ENCODE peak calls at places on chromosomes 13 and 19, in eight cellular contexts. I is transverse colon, E is tibial nerve, U is suprapubic skin, R is heart left ventricle, B is uterus, N is endothelial cell of umbilical vein, W is body of pancreas. J is an unnamed sample.

GRCh38 chr19:30068528-30069395 is 126.7 kb downstream of the URI1 start:
- DNase-seq in U (peak), B (no peak), E (no peak), I (no peak), N (no peak), R (no peak), W (no peak), J (no peak)

GRCh38 chr13:78732445-78733017 is 73.6 kb upstream of the OBI1 start:
- DNase-seq in I (no peak), W (no peak), N (no peak), B (no peak), R (no peak), E (no peak), U (no peak), J (no peak)

GRCh38 chr13:40982772-40983171 is 36.3 kb downstream of the ELF1 start:
- DNase-seq in I (peak), N (peak), B (no peak), E (peak), R (peak), U (no peak), W (no peak), J (no peak)

GRCh38 chr13:46712524-46712923 is 84.4 kb downstream of the ESD start:
- DNase-seq in N (no peak), E (no peak), U (no peak), B (no peak), W (no peak), R (no peak), I (no peak), J (no peak)

GRCh38 chr13:79392882-79393563 is 13.0 kb downstream of the RBM26 start:
- DNase-seq in I (no peak), R (no peak), N (peak), W (no peak), E (no peak), U (no peak), B (no peak), J (no peak)

GRCh38 chr13:32195713-32196112 is 119.5 kb downstream of the ZAR1L start:
- DNase-seq in B (no peak), W (no peak), E (no peak), I (no peak), U (no peak), N (no peak), R (no peak), J (no peak)

GRCh38 chr13:49113526-49114286 is 106.4 kb upstream of the MLNR start:
- DNase-seq in E (no peak), N (peak), U (no peak), B (no peak), I (no peak), W (no peak), R (no peak), J (no peak)

GRCh38 chr13:47213057-47213456 is 316.2 kb upstream of the HTR2A start:
- DNase-seq in I (no peak), N (no peak), W (no peak), B (no peak), E (no peak), U (no peak), R (no peak), J (no peak)

GRCh38 chr19:42081584-42082258 is 5.8 kb downstream of the ZNF574 start:
- DNase-seq in W (no peak), U (no peak), E (no peak), N (peak), R (no peak), B (no peak), I (no peak), J (no peak)

GRCh38 chr13:82938644-82939043 is 943.6 kb downstream of the SLITRK1 start:
- DNase-seq in I (no peak), W (no peak), U (peak), B (no peak), R (no peak), N (no peak), E (no peak), J (no peak)

GRCh38 chr19:8361921-8362793 is 1.8 kb upstream of the ANGPTL4 start:
- DNase-seq in R (peak), W (peak), E (peak), I (peak), B (peak), N (peak), U (peak), J (peak)

GRCh38 chr13:79749985-79750551 is 269.1 kb downstream of the NDFIP2 start:
- DNase-seq in R (peak), I (peak), U (no peak), N (peak), B (peak), E (peak), W (peak), J (peak)

GRCh38 chr13:113602291-113602970 is 17.9 kb downstream of the TFDP1 start:
- DNase-seq in U (no peak), E (no peak), R (no peak), B (no peak), W (no peak), I (no peak), N (no peak), J (no peak)

GRCh38 chr13:49652691-49653305 is 24.5 kb downstream of the ARL11 start:
- DNase-seq in B (no peak), N (peak), E (peak), U (no peak), I (peak), R (no peak), W (peak), J (no peak)

GRCh38 chr19:12484011-12484370 is 625 bp downstream of the ZNF709 start:
- DNase-seq in R (no peak), B (no peak), U (no peak), E (no peak), W (no peak), N (no peak), I (no peak), J (no peak)

GRCh38 chr19:11257827-11258380 is 4.4 kb downstream of the DOCK6 start:
- DNase-seq in I (no peak), B (no peak), U (no peak), E (no peak), W (no peak), N (no peak), R (no peak), J (no peak)

GRCh38 chr19:18488403-18488723 is 33.5 kb downstream of the ELL start:
- DNase-seq in B (no peak), I (no peak), N (no peak), R (no peak), E (no peak), U (no peak), W (no peak), J (no peak)

GRCh38 chr19:40599331-40600085 is 1.7 kb upstream of the LTBP4 start:
- DNase-seq in E (no peak), N (no peak), W (no peak), U (no peak), R (peak), I (no peak), B (peak), J (no peak)

GRCh38 chr13:25241007-25241406 is 46.3 kb downstream of the MTMR6 start:
- DNase-seq in W (no peak), B (no peak), I (no peak), U (no peak), E (no peak), N (no peak), R (no peak), J (no peak)

GRCh38 chr13:64305246-64305645 is 2889.6 kb upstream of the PCDH20 start:
- DNase-seq in N (no peak), B (no peak), R (no peak), U (no peak), E (no peak), I (no peak), W (no peak), J (no peak)

GRCh38 chr13:113393572-113394503 is 29.9 kb upstream of the GRTP1 start:
- DNase-seq in U (peak), N (peak), B (peak), R (peak), W (peak), E (peak), I (peak), J (peak)

GRCh38 chr13:95254341-95254740 is 46.9 kb downstream of the ABCC4 start:
- DNase-seq in R (no peak), I (no peak), N (peak), W (no peak), E (no peak), B (no peak), U (no peak), J (peak)

GRCh38 chr13:99103536-99103935 is 97.1 kb upstream of the UBAC2 start:
- DNase-seq in N (no peak), R (no peak), U (no peak), E (no peak), B (no peak), W (no peak), I (no peak), J (no peak)

GRCh38 chr13:33058816-33059215 is 42.6 kb downstream of the KL start:
- DNase-seq in N (no peak), W (no peak), B (no peak), E (no peak), U (no peak), I (no peak), R (no peak), J (no peak)

GRCh38 chr13:51823351-51823750 is 19.4 kb upstream of the DHRS12 start:
- DNase-seq in W (no peak), B (no peak), R (no peak), U (no peak), I (no peak), E (no peak), N (no peak), J (no peak)

GRCh38 chr13:99998261-99998660 is 16.7 kb downstream of the ZIC2 start:
- DNase-seq in E (no peak), R (no peak), I (no peak), W (no peak), N (no peak), U (no peak), B (no peak), J (peak)

GRCh38 chr13:19587635-19588300 is 26.4 kb upstream of the TPTE2 start:
- DNase-seq in E (peak), N (peak), U (no peak), I (no peak), B (no peak), W (no peak), R (no peak), J (peak)

GRCh38 chr19:29497241-29497640 is 28.6 kb upstream of the VSTM2B start:
- DNase-seq in U (no peak), W (no peak), I (no peak), E (no peak), N (no peak), R (no peak), B (no peak), J (peak)

GRCh38 chr19:4051175-4052101 is 15.3 kb downstream of the ZBTB7A start:
- DNase-seq in B (no peak), N (no peak), U (no peak), W (no peak), E (no peak), I (peak), R (no peak), J (no peak)

GRCh38 chr13:88925954-88926353 is 1254.8 kb downstream of the SLITRK5 start:
- DNase-seq in N (no peak), B (no peak), I (no peak), W (no peak), R (peak), U (no peak), E (no peak), J (no peak)

GRCh38 chr13:98930014-98930625 is 47.7 kb downstream of the DOCK9 start:
- DNase-seq in W (no peak), R (no peak), N (peak), E (no peak), I (no peak), B (no peak), U (no peak), J (no peak)

GRCh38 chr19:43765109-43765876 is 10.5 kb upstream of the SMG9 start:
- DNase-seq in E (peak), U (no peak), N (peak), W (no peak), I (peak), B (peak), R (no peak), J (peak)

GRCh38 chr13:106349080-106349841 is 186.2 kb downstream of the EFNB2 start:
- DNase-seq in B (no peak), E (no peak), R (no peak), N (peak), I (peak), U (no peak), W (no peak), J (no peak)

GRCh38 chr13:36131215-36131930 is at the start of gene DCLK1:
- DNase-seq in B (peak), W (peak), N (no peak), U (peak), I (peak), E (peak), R (peak), J (peak)

GRCh38 chr13:28716511-28716910 is 2.3 kb downstream of the SLC46A3 start:
- DNase-seq in E (no peak), U (no peak), R (peak), N (peak), I (peak), W (peak), B (peak), J (no peak)

GRCh38 chr19:11191273-11191755 is 6.0 kb downstream of the KANK2 start:
- DNase-seq in W (no peak), I (peak), B (peak), R (peak), U (peak), N (peak), E (peak), J (peak)

GRCh38 chr13:52158629-52159158 is 703 bp downstream of the NEK3 start:
- DNase-seq in B (peak), R (peak), N (peak), I (peak), W (no peak), U (peak), E (peak), J (peak)

GRCh38 chr13:113058988-113059850 is 46.4 kb upstream of the F7 start:
- DNase-seq in W (no peak), I (no peak), E (no peak), R (peak), N (no peak), B (no peak), U (peak), J (no peak)

GRCh38 chr13:36819811-36820140 is 754 bp downstream of the RFXAP start:
- DNase-seq in R (no peak), B (no peak), E (no peak), U (no peak), N (no peak), I (no peak), W (no peak), J (no peak)

GRCh38 chr19:2110822-2111221 is 14.1 kb downstream of the IZUMO4 start:
- DNase-seq in B (no peak), R (no peak), N (no peak), E (no peak), I (no peak), W (no peak), U (no peak), J (no peak)
- TF ChIP-seq POLR2A in B (no peak), R (no peak), N (no peak), E (no peak), I (no peak), W (no peak), U (no peak), J (no peak)

DNA sequence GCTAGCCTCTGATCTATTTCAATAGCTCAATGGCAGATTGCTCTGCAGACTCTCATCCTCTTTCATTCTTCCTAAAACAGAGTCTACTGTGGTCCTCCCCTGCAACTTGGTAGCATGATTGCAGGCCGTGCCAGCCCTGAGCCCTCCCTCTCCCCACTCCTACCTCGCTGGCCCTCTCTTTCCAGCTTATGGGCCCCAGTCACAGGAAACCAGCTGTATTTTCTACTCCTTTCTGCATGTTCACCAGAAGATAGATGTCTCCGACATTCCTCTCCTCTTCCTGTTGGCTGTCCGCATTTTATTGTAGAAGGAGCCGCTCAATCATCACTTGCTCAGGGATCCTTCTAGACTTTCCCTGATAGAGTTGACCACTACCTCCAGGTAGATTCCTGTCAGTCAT is 50.2 kb downstream of the SERP2 start:
- DNase-seq in E (no peak), B (no peak), N (no peak), U (no peak), W (no peak), R (no peak), I (no peak), J (no peak)
- H3K4me3 ChIP-seq in E (no peak), B (no peak), N (no peak), U (no peak), W (no peak), R (no peak), I (no peak), J (no peak)

DNA sequence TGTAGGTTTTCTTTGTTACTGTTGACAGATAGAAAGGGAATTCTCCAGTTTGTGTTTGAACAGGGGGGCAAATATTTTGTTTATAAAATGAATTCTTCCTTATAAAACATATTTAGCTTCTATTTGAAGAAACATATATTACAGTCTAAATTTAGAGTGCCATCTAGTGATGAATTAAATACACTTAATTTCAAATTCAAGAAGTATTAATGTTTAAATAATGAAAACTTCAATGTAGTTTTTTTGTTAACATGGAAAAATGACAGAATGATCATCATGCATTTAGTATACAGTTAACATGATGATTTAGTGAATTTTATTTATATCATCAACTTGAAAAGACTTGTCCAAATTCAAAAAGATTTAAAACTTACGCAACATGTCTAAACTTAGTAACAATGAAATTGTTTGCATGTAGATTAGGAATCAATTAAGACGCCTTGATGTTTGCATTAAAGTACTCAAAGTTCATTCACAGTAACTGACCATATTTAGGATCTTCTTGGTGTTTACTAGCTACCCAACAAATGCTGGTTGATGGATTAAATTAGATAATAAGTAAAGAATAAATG is 765.9 kb upstream of the SLITRK1 start:
- DNase-seq in U (no peak), I (no peak), W (no peak), N (no peak), R (no peak), E (no peak), B (no peak), J (no peak)
- TF ChIP-seq CTCF in U (no peak), I (no peak), W (no peak), N (no peak), R (peak), E (no peak), B (no peak), J (no peak)

DNA sequence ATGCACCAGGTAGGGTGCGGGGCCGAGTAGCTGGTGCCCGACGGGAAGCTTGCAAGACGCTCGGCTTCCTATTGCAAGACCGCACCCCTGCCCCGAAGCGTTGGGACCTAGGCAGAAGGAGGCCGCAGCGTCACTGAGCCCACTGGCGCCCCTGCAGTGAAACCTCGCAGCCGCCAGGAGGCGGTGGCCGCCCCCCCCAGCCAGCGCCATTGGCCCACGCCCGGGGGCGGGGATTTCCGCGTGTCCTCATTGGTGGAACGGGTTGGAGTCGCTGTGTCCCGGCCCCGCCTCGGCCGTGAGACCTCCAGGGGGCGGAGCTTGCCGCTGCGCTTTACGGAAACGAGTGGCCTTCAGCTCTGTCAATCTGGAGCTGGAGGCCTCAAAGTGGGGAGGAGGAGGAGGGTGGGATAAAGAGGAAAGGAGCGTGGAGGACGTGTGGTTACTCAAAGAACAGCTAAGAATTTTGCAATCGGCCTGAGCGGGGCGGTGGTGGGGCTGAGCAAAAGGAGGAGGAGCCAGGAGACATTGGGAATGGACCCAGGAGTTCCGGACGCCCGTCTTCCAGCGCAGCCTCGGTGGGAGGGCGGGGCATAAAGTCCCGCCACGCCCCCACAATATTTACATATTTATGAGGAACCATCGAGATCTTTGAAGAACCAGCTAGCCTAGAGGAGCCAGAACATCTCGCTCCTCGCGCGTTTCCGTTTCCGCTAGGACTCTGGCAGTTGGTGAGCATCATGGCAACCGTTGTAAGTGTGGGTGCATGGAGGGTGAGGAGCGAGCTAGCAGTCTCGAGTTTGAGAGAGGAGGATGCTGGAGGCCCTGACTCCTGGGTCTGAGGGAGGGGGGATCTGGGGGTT is at the start of the genes GYS1 and RUVBL2:
- DNase-seq in I (peak), R (peak), U (peak), B (peak), N (peak), E (peak), W (peak), J (peak)
- TF ChIP-seq POLR2A in I (peak), R (peak), U (no peak), B (peak), N (peak), E (peak), W (peak), J (peak)

DNA sequence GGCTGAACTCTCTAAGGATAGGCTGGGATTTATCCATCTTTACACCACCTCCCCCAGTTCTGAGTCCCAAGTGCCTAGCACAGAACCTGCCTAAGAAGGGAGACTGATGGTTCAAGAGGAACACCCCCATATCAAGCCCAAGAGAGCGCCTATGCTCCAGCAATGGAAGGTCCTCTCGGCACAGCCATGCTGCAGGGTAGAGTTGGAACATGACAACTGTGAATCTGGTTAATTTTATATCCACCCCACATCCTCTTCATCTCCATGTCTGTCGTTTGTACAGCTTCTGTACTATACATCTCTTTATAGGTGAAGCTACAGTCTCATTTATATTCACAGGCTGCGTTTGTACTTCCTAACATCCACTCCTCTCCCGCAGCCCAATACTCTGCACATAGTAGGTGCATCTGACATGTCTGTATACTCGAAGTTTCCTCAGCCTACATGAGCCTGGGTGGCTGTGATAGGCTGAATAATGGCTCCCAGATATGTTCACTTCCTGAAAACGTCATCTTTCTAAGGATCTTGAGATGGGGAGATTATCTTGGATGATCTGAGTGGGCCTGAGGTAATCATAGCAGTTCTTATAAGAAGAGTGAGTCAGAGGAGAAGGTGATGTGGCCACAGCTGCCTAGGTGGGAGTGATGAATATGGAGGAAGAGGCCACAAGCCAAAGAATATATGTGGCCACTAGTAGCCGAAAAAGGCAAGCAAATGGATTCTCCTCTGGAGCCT is 84.1 kb downstream of the AKAP11 start:
- DNase-seq in U (no peak), E (no peak), I (no peak), B (no peak), N (no peak), W (no peak), R (no peak), J (no peak)
- H3K4me3 ChIP-seq in U (no peak), E (no peak), I (no peak), B (no peak), N (no peak), W (no peak), R (no peak), J (no peak)

J was measured in lower leg skin.